ENCODE peak calls at places on chromosomes 3 and 15, in four cellular contexts. One of them, this sample, is unnamed.
A peak's percentile ranks its signal among the peaks of the same experiment; 100 is the strongest.

GRCh38 chr3:131221731-131222130 is 159.8 kb upstream of the NUDT16 start:
- DNase-seq in left lung: no peak
- DNase-seq in mesendoderm: no peak
- DNase-seq in left ventricle myocardium inferior: no peak
- DNase-seq in this sample: no peak

GRCh38 chr3:61522629-61523028 is 38.7 kb upstream of the PTPRG start:
- DNase-seq in mesendoderm: peak; percentile 14
- DNase-seq in left lung: no peak
- DNase-seq in left ventricle myocardium inferior: no peak
- DNase-seq in this sample: no peak

GRCh38 chr15:29887719-29888118 is 65.5 kb upstream of the TJP1 start:
- DNase-seq in mesendoderm: no peak
- DNase-seq in left lung: no peak
- DNase-seq in left ventricle myocardium inferior: no peak
- DNase-seq in this sample: no peak

GRCh38 chr3:17765819-17766472 is 23.5 kb upstream of the TBC1D5 start:
- DNase-seq in left ventricle myocardium inferior: no peak
- DNase-seq in mesendoderm: no peak
- DNase-seq in left lung: no peak
- DNase-seq in this sample: no peak

GRCh38 chr15:99406120-99406519 is 154.8 kb downstream of the LRRC28 start:
- DNase-seq in left lung: no peak
- DNase-seq in mesendoderm: no peak
- DNase-seq in left ventricle myocardium inferior: no peak
- DNase-seq in this sample: no peak

GRCh38 chr15:82709081-82709420 is 624 bp downstream of the AP3B2 start:
- DNase-seq in mesendoderm: peak; percentile 87
- DNase-seq in left lung: no peak
- DNase-seq in left ventricle myocardium inferior: no peak
- DNase-seq in this sample: peak; percentile 88

GRCh38 chr15:98485451-98485850 is 162.9 kb upstream of the IGF1R start:
- DNase-seq in left lung: no peak
- DNase-seq in left ventricle myocardium inferior: no peak
- DNase-seq in mesendoderm: no peak
- DNase-seq in this sample: no peak

GRCh38 chr15:56856934-56857333 is 61.5 kb upstream of the TCF12 start:
- DNase-seq in left ventricle myocardium inferior: no peak
- DNase-seq in left lung: no peak
- DNase-seq in mesendoderm: no peak
- DNase-seq in this sample: no peak

GRCh38 chr3:119301001-119301400 is 6.8 kb downstream of the ARHGAP31 start:
- DNase-seq in left ventricle myocardium inferior: no peak
- DNase-seq in left lung: no peak
- DNase-seq in mesendoderm: no peak
- DNase-seq in this sample: no peak

GRCh38 chr15:87604857-87605446 is 651.6 kb downstream of the NTRK3 start:
- DNase-seq in mesendoderm: peak; percentile 53
- DNase-seq in left lung: no peak
- DNase-seq in left ventricle myocardium inferior: no peak
- DNase-seq in this sample: peak; percentile 73

GRCh38 chr15:94335616-94336015 is 104.3 kb downstream of the MCTP2 start:
- DNase-seq in left ventricle myocardium inferior: no peak
- DNase-seq in mesendoderm: no peak
- DNase-seq in left lung: no peak
- DNase-seq in this sample: no peak

GRCh38 chr3:161372321-161373260 is 1.3 kb upstream of the SPTSSB start:
- DNase-seq in left lung: peak; percentile 68
- DNase-seq in mesendoderm: peak; percentile 75
- DNase-seq in left ventricle myocardium inferior: no peak
- DNase-seq in this sample: peak; percentile 81

GRCh38 chr15:68209735-68210408 is 4.7 kb upstream of the CALML4 start:
- DNase-seq in left ventricle myocardium inferior: peak; percentile 4
- DNase-seq in mesendoderm: no peak
- DNase-seq in left lung: no peak
- DNase-seq in this sample: peak; percentile 36

GRCh38 chr3:44117239-44117638 is 124.4 kb upstream of the TOPAZ1 start:
- DNase-seq in left ventricle myocardium inferior: no peak
- DNase-seq in mesendoderm: peak; percentile 91
- DNase-seq in left lung: no peak
- DNase-seq in this sample: peak; percentile 80

GRCh38 chr15:29337156-29337959 is 67.7 kb upstream of the NSMCE3 start:
- DNase-seq in left lung: no peak
- DNase-seq in left ventricle myocardium inferior: no peak
- DNase-seq in mesendoderm: no peak
- DNase-seq in this sample: no peak

GRCh38 chr3:44337253-44337652 is 1.3 kb upstream of the TCAIM start:
- DNase-seq in left ventricle myocardium inferior: no peak
- DNase-seq in left lung: no peak
- DNase-seq in mesendoderm: peak; percentile 63
- DNase-seq in this sample: peak; percentile 52

GRCh38 chr3:108297636-108298035 is 1.3 kb downstream of the HHLA2 start:
- DNase-seq in left ventricle myocardium inferior: peak; percentile 33
- DNase-seq in mesendoderm: no peak
- DNase-seq in left lung: no peak
- DNase-seq in this sample: no peak

GRCh38 chr3:196868297-196868661 is 559 bp downstream of the SENP5 start:
- DNase-seq in left ventricle myocardium inferior: peak; percentile 17
- DNase-seq in left lung: no peak
- DNase-seq in mesendoderm: peak; percentile 57
- DNase-seq in this sample: peak; percentile 75

GRCh38 chr3:20225769-20226168 is 39.8 kb upstream of the SGO1 start:
- DNase-seq in left lung: no peak
- DNase-seq in left ventricle myocardium inferior: no peak
- DNase-seq in mesendoderm: peak; percentile 71
- DNase-seq in this sample: no peak

GRCh38 chr3:43870110-43870509 is 179.4 kb downstream of the ABHD5 start:
- DNase-seq in left lung: no peak
- DNase-seq in left ventricle myocardium inferior: no peak
- DNase-seq in mesendoderm: peak; percentile 81
- DNase-seq in this sample: peak; percentile 70

GRCh38 chr3:68972358-68972979 is 40.1 kb upstream of the TAFA4 start:
- DNase-seq in left ventricle myocardium inferior: peak; percentile 20
- DNase-seq in mesendoderm: peak; percentile 88
- DNase-seq in left lung: no peak
- DNase-seq in this sample: peak; percentile 95

GRCh38 chr15:54102704-54103103 is 124.5 kb downstream of the UNC13C start:
- DNase-seq in mesendoderm: no peak
- DNase-seq in left ventricle myocardium inferior: no peak
- DNase-seq in left lung: no peak
- DNase-seq in this sample: no peak

GRCh38 chr3:55521086-55522060 is 34.3 kb upstream of the WNT5A start:
- DNase-seq in left lung: no peak
- DNase-seq in mesendoderm: peak; percentile 44
- DNase-seq in left ventricle myocardium inferior: no peak
- DNase-seq in this sample: no peak

DNA sequence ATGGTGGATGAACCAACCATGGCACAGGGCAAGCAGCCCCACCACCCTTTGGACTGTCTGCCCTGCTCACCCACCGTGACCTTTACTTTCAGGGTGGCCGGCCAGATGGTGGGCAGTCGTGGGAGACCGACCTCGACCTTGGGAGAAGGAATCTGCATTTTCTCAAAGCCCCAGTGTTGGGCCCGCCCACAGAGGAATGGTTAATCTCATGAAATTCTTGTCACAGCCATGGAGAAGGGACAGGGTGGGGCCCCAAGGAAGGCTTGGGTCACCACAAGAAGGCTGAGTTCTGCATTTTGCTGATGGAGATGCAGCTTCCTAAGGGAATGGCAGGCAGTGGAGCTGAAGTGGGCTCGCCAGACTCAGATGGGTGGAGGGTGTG is 2.9 kb downstream of the PLXND1 start:
- DNase-seq in left ventricle myocardium inferior: no peak
- DNase-seq in mesendoderm: no peak
- DNase-seq in left lung: no peak
- DNase-seq in this sample: no peak
- H3K4me1 ChIP-seq in left ventricle myocardium inferior: peaks cover 92% of the 10 kb centered on the region
- H3K4me1 ChIP-seq in mesendoderm: peaks cover 40% of the 10 kb centered on the region
- H3K4me1 ChIP-seq in left lung: peaks cover 52% of the 10 kb centered on the region
- H3K4me1 ChIP-seq in this sample: peaks cover 11% of the 10 kb centered on the region

GRCh38 chr3:149441662-149442442 is 32.6 kb upstream of the TM4SF4 start:
- DNase-seq in mesendoderm: no peak
- DNase-seq in left ventricle myocardium inferior: no peak
- DNase-seq in left lung: no peak
- DNase-seq in this sample: no peak
- H3K27ac ChIP-seq in mesendoderm: no peak overlapping the region
- H3K27ac ChIP-seq in left ventricle myocardium inferior: no peak overlapping the region
- H3K27ac ChIP-seq in left lung: no peak overlapping the region
- H3K27ac ChIP-seq in this sample: no peak overlapping the region

DNA sequence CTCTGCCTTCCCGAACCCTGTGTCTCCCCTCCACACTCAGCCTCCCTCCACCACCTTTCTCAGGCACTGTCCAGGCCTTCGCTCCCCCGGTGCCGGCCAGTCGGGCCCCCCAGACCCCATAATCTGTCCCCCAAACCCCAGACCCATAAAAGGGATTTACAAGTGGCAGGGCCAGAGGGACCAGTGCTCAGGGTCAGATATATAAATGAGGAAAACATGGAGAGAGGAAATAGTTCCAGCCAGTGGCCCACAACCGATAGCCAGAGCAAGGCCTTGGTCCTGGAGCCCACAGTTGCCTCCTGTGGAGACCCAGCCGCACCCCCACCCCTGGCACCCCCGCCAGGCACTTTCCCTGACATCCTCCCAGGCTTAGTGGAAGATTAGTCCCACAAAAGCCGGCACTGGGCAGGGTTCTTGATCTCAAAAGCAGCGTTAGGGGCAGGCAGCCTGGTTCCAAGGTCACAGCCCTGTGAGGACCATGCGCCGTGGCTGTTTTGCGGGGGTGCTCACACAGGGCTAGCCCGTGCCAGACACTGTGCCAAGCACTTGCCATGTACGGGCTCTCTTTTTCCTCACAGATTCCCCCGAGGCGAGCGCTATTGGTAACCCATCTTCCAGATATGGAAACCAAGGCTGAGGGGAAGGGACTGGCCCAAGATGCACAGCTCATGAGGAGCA is 1.1 kb upstream of the PLXND1 start:
- DNase-seq in mesendoderm: no peak
- DNase-seq in left lung: no peak
- DNase-seq in left ventricle myocardium inferior: no peak
- DNase-seq in this sample: peak; percentile 78
- H3K4me1 ChIP-seq in mesendoderm: peaks cover 33% of the 10 kb centered on the region
- H3K4me1 ChIP-seq in left lung: peaks cover 46% of the 10 kb centered on the region
- H3K4me1 ChIP-seq in left ventricle myocardium inferior: peaks cover 91% of the 10 kb centered on the region
- H3K4me1 ChIP-seq in this sample: peaks cover 7% of the 10 kb centered on the region

GRCh38 chr3:11146771-11147363 is 7.4 kb upstream of the HRH1 start:
- DNase-seq in left ventricle myocardium inferior: no peak
- DNase-seq in mesendoderm: no peak
- DNase-seq in left lung: no peak
- DNase-seq in this sample: no peak
- H3K27ac ChIP-seq in left ventricle myocardium inferior: no peak overlapping the region
- H3K27ac ChIP-seq in mesendoderm: no peak overlapping the region
- H3K27ac ChIP-seq in left lung: no peak overlapping the region
- H3K27ac ChIP-seq in this sample: no peak overlapping the region

DNA sequence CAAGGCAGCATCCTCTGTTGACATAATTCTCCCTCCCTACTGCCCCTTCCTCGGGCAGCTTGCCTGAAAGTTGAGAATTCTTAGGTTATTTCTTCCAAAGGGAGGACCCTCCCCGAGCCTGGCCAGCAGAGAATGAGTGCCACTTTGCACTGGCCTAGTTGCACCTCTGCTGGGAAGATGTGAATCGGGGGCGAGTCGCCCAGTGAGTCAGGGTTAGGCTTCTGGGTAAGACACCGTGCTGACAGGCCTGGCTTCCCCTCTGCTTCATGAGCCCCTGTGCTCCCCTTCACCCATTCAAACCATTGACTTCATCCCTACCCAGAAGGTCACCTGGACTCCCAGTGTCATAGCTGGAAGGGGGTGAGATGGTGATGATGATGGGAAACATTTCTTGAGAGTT is 82.3 kb downstream of the AAGAB start:
- DNase-seq in left ventricle myocardium inferior: no peak
- DNase-seq in left lung: no peak
- DNase-seq in mesendoderm: no peak
- DNase-seq in this sample: no peak
- H3K4me1 ChIP-seq in left ventricle myocardium inferior: peaks cover 44% of the 10 kb centered on the region
- H3K4me1 ChIP-seq in left lung: peaks cover 19% of the 10 kb centered on the region
- H3K4me1 ChIP-seq in mesendoderm: peaks cover 22% of the 10 kb centered on the region
- H3K4me1 ChIP-seq in this sample: peaks cover 13% of the 10 kb centered on the region

DNA sequence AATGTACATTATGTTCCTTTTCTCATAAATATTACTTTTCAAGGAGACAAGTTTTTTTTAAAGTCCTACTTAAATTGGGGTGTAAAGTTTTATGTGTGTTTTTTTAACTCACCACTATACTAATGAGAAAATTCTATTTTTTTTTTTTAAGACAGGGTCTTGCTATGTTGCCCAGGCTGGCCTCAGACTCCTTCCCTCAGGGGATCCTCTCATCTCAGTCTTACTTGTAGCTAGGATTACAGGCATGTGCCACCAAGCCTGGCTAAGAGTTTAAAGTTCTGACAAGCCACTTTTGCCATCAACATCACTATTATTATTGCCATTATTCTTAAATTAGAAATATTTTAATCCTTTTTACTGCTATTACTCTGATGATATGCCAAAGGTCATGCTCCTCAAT is 7.7 kb downstream of the TSPAN3 start:
- DNase-seq in left ventricle myocardium inferior: no peak
- DNase-seq in left lung: no peak
- DNase-seq in mesendoderm: no peak
- DNase-seq in this sample: no peak
- H3K27ac ChIP-seq in left ventricle myocardium inferior: no peak overlapping the region
- H3K27ac ChIP-seq in left lung: no peak overlapping the region
- H3K27ac ChIP-seq in mesendoderm: no peak overlapping the region
- H3K27ac ChIP-seq in this sample: no peak overlapping the region

GRCh38 chr3:10817506-10817905 is 1.5 kb downstream of the SLC6A11 start:
- DNase-seq in mesendoderm: no peak
- DNase-seq in left ventricle myocardium inferior: no peak
- DNase-seq in left lung: no peak
- DNase-seq in this sample: peak; percentile 52

GRCh38 chr3:10822055-10822454 is 6.0 kb downstream of the SLC6A11 start:
- DNase-seq in left lung: no peak
- DNase-seq in left ventricle myocardium inferior: no peak
- DNase-seq in mesendoderm: no peak
- DNase-seq in this sample: no peak

GRCh38 chr3:10823516-10823818 is 7.4 kb downstream of the SLC6A11 start:
- DNase-seq in left lung: no peak
- DNase-seq in mesendoderm: no peak
- DNase-seq in left ventricle myocardium inferior: no peak
- DNase-seq in this sample: no peak

GRCh38 chr3:10824468-10824867 is 8.4 kb downstream of the SLC6A11 start:
- DNase-seq in left ventricle myocardium inferior: no peak
- DNase-seq in left lung: no peak
- DNase-seq in mesendoderm: no peak
- DNase-seq in this sample: no peak

GRCh38 chr3:10822708-10823515 is 6.9 kb downstream of the SLC6A11 start:
- DNase-seq in mesendoderm: no peak
- DNase-seq in left lung: no peak
- DNase-seq in left ventricle myocardium inferior: no peak
- DNase-seq in this sample: no peak
- H3K4me1 ChIP-seq in mesendoderm: no peaks in the 10 kb centered on the region
- H3K4me1 ChIP-seq in left lung: no peaks in the 10 kb centered on the region
- H3K4me1 ChIP-seq in left ventricle myocardium inferior: no peaks in the 10 kb centered on the region
- H3K4me1 ChIP-seq in this sample: no peaks in the 10 kb centered on the region